ENCODE peak calls at places on chromosome 3, in five cellular contexts. D is fibroblast of mammary gland, G is pancreas, Y is left ventricle myocardium inferior, I is choroid plexus epithelial cell. C is an unnamed sample.

GRCh38 chr3:38348903-38349302 is 2.3 kb downstream of the XYLB start:
- DNase-seq in D (peak; percentile 74), G (no peak), Y (no peak), I (peak; percentile 60), C (peak; percentile 53)

GRCh38 chr3:31157893-31158620 is 263.6 kb upstream of the GADL1 start:
- DNase-seq in D (no peak), G (no peak), Y (no peak), I (peak; percentile 35), C (peak; percentile 23)

GRCh38 chr3:127729556-127730056 is 56.9 kb downstream of the ABTB1 start:
- DNase-seq in D (no peak), G (no peak), Y (no peak), I (no peak), C (peak; percentile 21)

GRCh38 chr3:187208159-187208558 is 10.9 kb downstream of the RTP1 start:
- DNase-seq in D (peak; percentile 62), G (no peak), Y (no peak), I (peak; percentile 32), C (peak; percentile 84)

GRCh38 chr3:107315136-107315535 is 62.1 kb upstream of the CCDC54 start:
- DNase-seq in D (peak; percentile 36), G (no peak), Y (no peak), I (peak; percentile 45), C (peak; percentile 18)

GRCh38 chr3:179348325-179349013 is 960 bp downstream of the MFN1 start:
- DNase-seq in D (peak; percentile 1), G (no peak), Y (no peak), I (no peak), C (peak; percentile 2)

GRCh38 chr3:182710557-182711157 is 82.6 kb upstream of the ATP11B start:
- DNase-seq in D (peak; percentile 25), G (no peak), Y (no peak), I (peak; percentile 49), C (peak; percentile 39)

GRCh38 chr3:32288819-32289218 is 50.3 kb downstream of the CMTM8 start:
- DNase-seq in D (no peak), G (no peak), Y (no peak), I (no peak), C (no peak)

GRCh38 chr3:80408322-80408721 is 640.5 kb upstream of the ROBO1 start:
- DNase-seq in D (no peak), G (no peak), Y (no peak), I (no peak), C (no peak)

GRCh38 chr3:170732660-170733245 is 137.2 kb downstream of the RPL22L1 start:
- DNase-seq in D (peak; percentile 53), G (no peak), Y (no peak), I (no peak), C (peak; percentile 56)

GRCh38 chr3:50323092-50323600 is 601 bp upstream of the HYAL2 start:
- DNase-seq in D (no peak), G (no peak), Y (peak; percentile 47), I (no peak), C (no peak)

GRCh38 chr3:52291508-52292181 is 4.0 kb downstream of the GLYCTK start:
- DNase-seq in D (no peak), G (peak; percentile 38), Y (no peak), I (peak; percentile 41), C (peak; percentile 35)

GRCh38 chr3:57805674-57806073 is 49.6 kb downstream of the SLMAP start:
- DNase-seq in D (peak; percentile 91), G (no peak), Y (no peak), I (peak; percentile 66), C (peak; percentile 73)

GRCh38 chr3:161100994-161101393 is 4.2 kb downstream of the B3GALNT1 start:
- DNase-seq in D (no peak), G (no peak), Y (no peak), I (no peak), C (no peak)

GRCh38 chr3:123951522-123952447 is 9.2 kb downstream of the CCDC14 start:
- DNase-seq in D (no peak), G (no peak), Y (no peak), I (no peak), C (no peak)

GRCh38 chr3:12175844-12176453 is 17.2 kb upstream of the TIMP4 start:
- DNase-seq in D (peak; percentile 72), G (peak; percentile 49), Y (peak; percentile 65), I (peak; percentile 78), C (peak; percentile 67)

GRCh38 chr3:124837730-124838186 is 49.4 kb downstream of the ITGB5 start:
- DNase-seq in D (peak; percentile 97), G (no peak), Y (peak; percentile 71), I (peak; percentile 58), C (peak; percentile 95)

GRCh38 chr3:124802702-124803101 is 72.5 kb downstream of the UMPS start:
- DNase-seq in D (no peak), G (no peak), Y (no peak), I (no peak), C (no peak)

GRCh38 chr3:49112262-49112661 is 7.7 kb upstream of the QARS1 start:
- DNase-seq in D (no peak), G (no peak), Y (no peak), I (no peak), C (no peak)

GRCh38 chr3:27677554-27677953 is 44.6 kb downstream of the EOMES start:
- DNase-seq in D (peak; percentile 99), G (no peak), Y (no peak), I (peak; percentile 99), C (peak; percentile 100)

GRCh38 chr3:481680-482079 is 285.1 kb downstream of the CHL1 start:
- DNase-seq in D (peak; percentile 6), G (no peak), Y (no peak), I (peak; percentile 11), C (no peak)

GRCh38 chr3:184620101-184620798 is 58.7 kb downstream of the EPHB3 start:
- DNase-seq in D (peak; percentile 53), G (no peak), Y (no peak), I (peak; percentile 13), C (peak; percentile 25)

GRCh38 chr3:19427417-19428149 is 279.3 kb downstream of the KCNH8 start:
- DNase-seq in D (no peak), G (no peak), Y (no peak), I (no peak), C (no peak)

GRCh38 chr3:27696906-27697305 is 25.2 kb downstream of the EOMES start:
- DNase-seq in D (peak; percentile 44), G (no peak), Y (no peak), I (peak; percentile 42), C (no peak)

GRCh38 chr3:126438186-126438585 is 37.5 kb downstream of the ZXDC start:
- DNase-seq in D (no peak), G (no peak), Y (no peak), I (no peak), C (no peak)

GRCh38 chr3:141231923-141232861 is 567 bp downstream of the PXYLP1 start:
- DNase-seq in D (no peak), G (peak; percentile 77), Y (peak; percentile 35), I (peak; percentile 12), C (no peak)

GRCh38 chr3:72520690-72521308 is 327.4 kb downstream of the SHQ1 start:
- DNase-seq in D (peak; percentile 68), G (no peak), Y (no peak), I (peak; percentile 89), C (no peak)

GRCh38 chr3:72238836-72239235 is 453.9 kb upstream of the PROK2 start:
- DNase-seq in D (peak; percentile 54), G (no peak), Y (no peak), I (no peak), C (no peak)

GRCh38 chr3:171446801-171447578 is 13.2 kb downstream of the TNIK start:
- DNase-seq in D (peak; percentile 95), G (peak; percentile 18), Y (no peak), I (no peak), C (peak; percentile 83)

DNA sequence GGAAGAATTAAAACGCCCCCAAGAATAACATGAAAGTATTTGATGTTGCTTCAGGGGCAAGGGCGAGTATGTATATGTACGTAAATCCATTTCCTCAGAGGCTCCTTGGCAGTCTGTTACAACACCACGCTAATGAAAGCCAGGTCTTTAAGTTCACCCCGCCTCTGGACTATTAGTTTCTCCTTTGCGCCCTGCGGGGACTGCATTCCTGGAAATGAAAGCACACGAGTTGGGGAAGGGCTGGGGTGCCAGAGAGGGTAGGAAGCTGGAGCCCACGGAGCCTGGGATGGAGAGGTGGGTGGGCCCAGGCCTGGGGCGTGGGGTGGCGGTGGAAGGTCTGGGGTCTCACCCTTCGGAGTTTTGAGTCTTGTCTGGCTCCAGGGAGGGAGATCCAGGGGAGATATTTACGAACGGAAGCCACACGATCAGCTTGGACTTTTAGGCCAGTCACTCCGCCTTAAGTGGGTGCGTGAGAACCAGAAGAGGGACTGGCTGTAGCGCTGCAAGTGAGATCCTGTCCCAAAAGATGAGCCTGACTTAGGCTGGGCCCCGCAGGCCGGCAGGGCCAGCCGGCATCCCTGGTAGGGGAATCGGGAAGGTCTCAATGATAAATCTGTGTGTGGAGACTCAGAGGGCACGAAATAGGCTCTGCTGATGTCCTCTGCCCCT is 1.6 kb upstream of the PLCL2 start:
- DNase-seq in D (peak; percentile 93), G (no peak), Y (no peak), I (peak; percentile 93), C (peak; percentile 86)
- H3K4me3 ChIP-seq in D (peak overlapping the region; percentile 54), G (no peak overlapping the region), Y (peak overlapping the region; percentile 92), I (peak overlapping the region; percentile 70), C (no peak overlapping the region)

GRCh38 chr3:9957214-9957613 is 5.0 kb upstream of the PRRT3 start:
- DNase-seq in D (no peak), G (no peak), Y (no peak), I (peak; percentile 59), C (peak; percentile 40)
- TF ChIP-seq CTCF in D (peak; percentile 23), G (no peak), Y (no peak), I (peak; percentile 36), C (no peak)

GRCh38 chr3:13684350-13684749 is 135.4 kb downstream of the FBLN2 start:
- DNase-seq in D (no peak), G (no peak), Y (no peak), I (no peak), C (no peak)

GRCh38 chr3:13682331-13683013 is 133.5 kb downstream of the FBLN2 start:
- DNase-seq in D (no peak), G (no peak), Y (no peak), I (no peak), C (no peak)

GRCh38 chr3:13681931-13682330 is 133.0 kb downstream of the FBLN2 start:
- DNase-seq in D (no peak), G (no peak), Y (no peak), I (no peak), C (no peak)

GRCh38 chr3:13683772-13684171 is 134.8 kb downstream of the FBLN2 start:
- DNase-seq in D (no peak), G (no peak), Y (no peak), I (no peak), C (no peak)

DNA sequence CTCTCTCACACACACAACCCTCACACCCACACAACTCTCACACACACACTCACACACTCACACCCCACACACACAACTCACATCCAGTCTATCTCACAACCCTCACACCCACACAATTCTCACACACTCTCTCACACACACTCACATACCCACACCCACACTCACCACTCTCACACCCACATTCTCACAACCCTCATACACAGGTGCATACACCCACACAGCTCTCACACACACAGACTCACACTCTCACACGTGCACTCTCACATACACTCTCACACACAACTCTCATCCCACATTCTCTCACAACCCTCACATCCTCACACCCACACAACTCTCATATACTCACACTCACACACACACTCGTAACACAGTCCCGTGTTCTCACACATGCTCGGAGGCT is 134.4 kb downstream of the FBLN2 start:
- DNase-seq in D (no peak), G (no peak), Y (no peak), I (no peak), C (no peak)
- H3K4me3 ChIP-seq in D (no peak overlapping the region), G (no peak overlapping the region), Y (no peak overlapping the region), I (no peak overlapping the region), C (no peak overlapping the region)

GRCh38 chr3:137787520-137787919 is 23.4 kb downstream of the SOX14 start:
- DNase-seq in D (no peak), G (no peak), Y (no peak), I (no peak), C (no peak)

GRCh38 chr3:137796993-137797392 is 32.9 kb downstream of the SOX14 start:
- DNase-seq in D (no peak), G (no peak), Y (no peak), I (no peak), C (no peak)

GRCh38 chr3:137792633-137793271 is 28.6 kb downstream of the SOX14 start:
- DNase-seq in D (peak; percentile 37), G (no peak), Y (no peak), I (peak; percentile 33), C (peak; percentile 34)
- TF ChIP-seq CTCF in D (peak; percentile 69), G (peak; percentile 41), Y (peak; percentile 8), I (peak; percentile 61), C (peak; percentile 71)

C was measured in fibroblast of the aortic adventitia.